ENCODE peak calls at places on chromosomes 1 and 21, in eight cellular contexts. N is HFF-Myc, G is breast epithelium, U is choroid plexus epithelial cell, P is spleen, C is tibial artery, M is IMR-90, T is body of pancreas. H is an unnamed sample.

GRCh38 chr1:59044535-59045121 is 252.3 kb upstream of the FGGY start:
- DNase-seq in P (no peak), T (no peak), C (no peak), N (no peak), M (peak; percentile 34), U (peak; percentile 41), G (no peak), H (peak; percentile 46)

GRCh38 chr21:36134820-36135390 is at the start of gene CBR3:
- DNase-seq in C (peak; percentile 88), N (no peak), P (peak; percentile 87), G (no peak), T (peak; percentile 46), U (peak; percentile 83), M (peak; percentile 41), H (peak; percentile 35)

GRCh38 chr1:109252893-109253802 is 3.8 kb downstream of the CELSR2 start:
- DNase-seq in G (peak; percentile 77), P (peak; percentile 73), C (peak; percentile 89), M (no peak), U (no peak), N (no peak), T (peak; percentile 42), H (no peak)

GRCh38 chr1:163797816-163798215 is 476.1 kb downstream of the NUF2 start:
- DNase-seq in G (no peak), M (no peak), P (no peak), T (no peak), N (no peak), U (no peak), C (no peak), H (no peak)

GRCh38 chr1:66475940-66476339 is 58.0 kb upstream of the SGIP1 start:
- DNase-seq in T (no peak), G (no peak), M (no peak), C (no peak), U (no peak), N (no peak), P (no peak), H (no peak)

GRCh38 chr1:17211377-17211776 is 6.4 kb downstream of the PADI1 start:
- DNase-seq in M (no peak), P (no peak), C (no peak), N (no peak), G (no peak), T (no peak), U (no peak), H (no peak)

GRCh38 chr1:54971317-54971791 is 9.1 kb upstream of the TMEM61 start:
- DNase-seq in U (peak; percentile 29), C (no peak), P (no peak), G (no peak), T (no peak), M (peak; percentile 35), N (no peak), H (no peak)

GRCh38 chr1:86998727-86999126 is 84.3 kb downstream of the HS2ST1 start:
- DNase-seq in U (no peak), T (no peak), M (no peak), G (no peak), P (no peak), C (no peak), N (no peak), H (no peak)

GRCh38 chr1:39666772-39667171 is 5.1 kb downstream of the NT5C1A start:
- DNase-seq in C (no peak), N (no peak), M (no peak), P (no peak), G (no peak), U (no peak), T (no peak), H (no peak)

GRCh38 chr1:53061859-53062714 is at the start of gene PODN:
- DNase-seq in U (peak; percentile 33), T (no peak), P (peak; percentile 66), N (no peak), M (no peak), C (peak; percentile 77), G (peak; percentile 51), H (peak; percentile 50)

GRCh38 chr1:21165632-21166031 is 11.1 kb downstream of the EIF4G3 start:
- DNase-seq in N (no peak), T (no peak), M (peak; percentile 56), G (no peak), U (no peak), P (no peak), C (no peak), H (no peak)

GRCh38 chr1:28185071-28185470 is 8.6 kb upstream of the PTAFR start:
- DNase-seq in T (no peak), P (no peak), G (no peak), M (no peak), N (no peak), C (no peak), U (no peak), H (no peak)

GRCh38 chr1:230501845-230502244 is 75.7 kb upstream of the PGBD5 start:
- DNase-seq in G (no peak), U (peak; percentile 28), P (no peak), T (peak; percentile 60), C (no peak), M (no peak), N (no peak), H (peak; percentile 7)
- H3K4me3 ChIP-seq in G (no peak overlapping the region), U (no peak overlapping the region), P (no peak overlapping the region), T (no peak overlapping the region), C (no peak overlapping the region), M (no peak overlapping the region), N (no peak overlapping the region), H (no peak overlapping the region)

GRCh38 chr1:152112101-152112884 is 3.0 kb downstream of the TCHH start:
- DNase-seq in C (no peak), P (no peak), U (peak; percentile 31), M (peak; percentile 7), N (no peak), G (no peak), T (peak; percentile 9), H (no peak)
- TF ChIP-seq CTCF in C (no peak), P (no peak), U (no peak), M (no peak), N (no peak), G (no peak), T (no peak), H (no peak)

GRCh38 chr1:227749916-227750710 is 14.9 kb downstream of the SNAP47 start:
- DNase-seq in C (no peak), N (no peak), U (no peak), G (no peak), M (no peak), T (no peak), P (no peak), H (no peak)
- H3K4me3 ChIP-seq in C (no peak overlapping the region), N (no peak overlapping the region), U (no peak overlapping the region), G (no peak overlapping the region), M (no peak overlapping the region), T (no peak overlapping the region), P (no peak overlapping the region), H (no peak overlapping the region)

DNA sequence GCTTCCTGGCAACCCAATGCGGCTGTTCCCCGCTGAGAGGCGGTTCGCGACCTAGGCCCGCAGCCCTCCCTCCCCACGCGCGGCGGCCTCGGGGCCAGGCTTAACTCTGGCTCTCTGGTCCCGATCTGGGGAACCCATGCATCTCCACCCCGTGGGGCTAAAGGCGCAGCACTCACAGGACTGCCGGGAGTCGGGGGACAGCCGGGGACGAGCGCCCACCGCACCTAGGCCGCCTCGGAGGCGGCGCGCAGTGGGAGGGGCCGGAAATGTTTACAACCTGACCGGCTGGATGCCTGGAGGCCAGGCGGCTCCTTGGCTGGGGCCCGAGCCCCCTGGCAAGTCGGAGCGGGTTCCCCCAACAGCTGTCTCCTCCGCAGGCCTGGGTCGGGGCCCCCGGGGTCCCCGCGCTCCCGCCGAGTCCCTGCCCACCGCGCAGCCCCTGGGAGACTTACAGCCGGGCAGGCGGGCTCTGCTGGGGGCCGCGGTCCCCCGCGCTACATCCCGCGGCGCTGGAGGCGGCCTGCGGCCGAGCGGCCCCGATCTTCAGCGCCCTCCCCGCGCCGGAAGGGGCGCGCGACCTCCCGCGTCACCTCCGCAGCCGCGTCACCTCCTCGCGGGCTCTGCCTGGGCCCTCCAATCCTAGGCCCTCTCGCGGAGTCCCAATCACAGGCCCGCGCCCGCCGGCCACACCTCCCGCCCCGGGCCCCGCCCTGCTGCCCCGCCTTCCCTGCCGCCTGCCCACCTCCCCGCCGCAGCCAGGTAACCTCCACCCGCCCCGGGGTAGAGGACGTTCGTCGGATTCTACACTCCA is at the start of gene ADIPOR1:
- DNase-seq in G (peak; percentile 94), M (peak; percentile 78), N (no peak), U (peak; percentile 86), C (peak; percentile 95), P (peak; percentile 99), T (peak; percentile 94), H (peak; percentile 85)
- TF ChIP-seq CTCF in G (no peak), M (peak; percentile 11), N (no peak), U (no peak), C (peak; percentile 38), P (peak; percentile 23), T (peak; percentile 36), H (no peak)

GRCh38 chr21:37915516-37915915 is 741 bp downstream of the KCNJ6 start:
- DNase-seq in T (no peak), N (no peak), G (no peak), P (no peak), U (no peak), C (no peak), M (no peak), H (no peak)
- H3K4me3 ChIP-seq in T (no peak overlapping the region), N (no peak overlapping the region), G (peak overlapping the region; percentile 50), P (no peak overlapping the region), U (no peak overlapping the region), C (no peak overlapping the region), M (peak overlapping the region; percentile 14), H (no peak overlapping the region)

H was measured in fibroblast of villous mesenchyme.